ENCODE peak calls at places on chromosomes 13 and 19, in six cellular contexts. H is adrenal gland, V is AG04450, C is thoracic aorta, D is right atrium auricular region, N is GM12864. X is an unnamed sample.

GRCh38 chr19:7857727-7858701 is 16.2 kb downstream of the PRR36 start:
- DNase-seq in H (no peak), N (no peak), D (no peak), V (no peak), C (no peak), X (no peak)

GRCh38 chr13:37869756-37870488 is at the start of gene TRPC4:
- DNase-seq in D (no peak), V (no peak), N (no peak), H (peak), C (no peak), X (peak)

GRCh38 chr13:47126432-47126831 is 229.6 kb upstream of the HTR2A start:
- DNase-seq in D (no peak), N (no peak), C (no peak), V (no peak), H (no peak), X (no peak)

GRCh38 chr13:76161143-76161542 is 525.0 kb downstream of the LMO7 start:
- DNase-seq in N (no peak), V (no peak), C (no peak), D (no peak), H (no peak), X (no peak)

GRCh38 chr19:8336072-8336569 is 6.9 kb downstream of the KANK3 start:
- DNase-seq in C (no peak), D (no peak), H (no peak), N (no peak), V (no peak), X (no peak)

GRCh38 chr13:100921139-100921538 is 246.5 kb upstream of the TMTC4 start:
- DNase-seq in H (no peak), D (no peak), V (peak), C (no peak), N (no peak), X (no peak)

GRCh38 chr19:2636897-2637683 is 65.4 kb downstream of the GNG7 start:
- DNase-seq in H (peak), C (no peak), D (no peak), V (no peak), N (no peak), X (peak)

GRCh38 chr19:31349160-31349881 is at the start of gene TSHZ3:
- DNase-seq in V (no peak), D (peak), H (peak), N (no peak), C (no peak), X (peak)

GRCh38 chr13:44818016-44818415 is 171.3 kb downstream of the NUFIP1 start:
- DNase-seq in H (no peak), C (no peak), N (no peak), D (no peak), V (no peak), X (no peak)

GRCh38 chr13:103291693-103292572 is 225.7 kb upstream of the SLC10A2 start:
- DNase-seq in C (no peak), N (no peak), D (no peak), H (no peak), V (no peak), X (no peak)

GRCh38 chr13:113080361-113080831 is 25.2 kb upstream of the F7 start:
- DNase-seq in C (no peak), N (no peak), H (no peak), V (no peak), D (no peak), X (no peak)

GRCh38 chr19:46604781-46605355 is 3.7 kb downstream of the CALM3 start:
- DNase-seq in D (peak), C (no peak), H (peak), V (no peak), N (no peak), X (no peak)

GRCh38 chr13:41547253-41548000 is 90.1 kb downstream of the RGCC start:
- DNase-seq in N (no peak), D (peak), C (no peak), H (no peak), V (no peak), X (no peak)

GRCh38 chr13:23443878-23444277 is 10.4 kb upstream of the SACS start:
- DNase-seq in D (no peak), H (no peak), V (no peak), N (no peak), C (no peak), X (no peak)

GRCh38 chr19:55912916-55913315 is 19.2 kb downstream of the NLRP13 start:
- DNase-seq in D (no peak), V (no peak), N (no peak), C (no peak), H (no peak), X (peak)

GRCh38 chr13:112953591-112954487 is 15.2 kb upstream of the MCF2L start:
- DNase-seq in C (no peak), V (no peak), D (no peak), H (no peak), N (no peak), X (no peak)

GRCh38 chr13:20969182-20969581 is 66.6 kb upstream of the XPO4 start:
- DNase-seq in V (no peak), C (no peak), H (no peak), N (no peak), D (no peak), X (no peak)

GRCh38 chr19:13881692-13882418 is 4.9 kb downstream of the NANOS3 start:
- DNase-seq in D (no peak), N (no peak), C (no peak), H (no peak), V (no peak), X (no peak)

GRCh38 chr13:48265217-48265815 is 32.3 kb downstream of the ITM2B start:
- DNase-seq in N (peak), H (no peak), C (no peak), V (no peak), D (no peak), X (no peak)

GRCh38 chr19:13211426-13212308 is 61.5 kb downstream of the IER2 start:
- DNase-seq in H (no peak), C (no peak), V (no peak), D (no peak), N (no peak), X (no peak)

GRCh38 chr19:46351241-46352041 is 4.6 kb downstream of the PPP5C start:
- DNase-seq in N (no peak), D (peak), C (peak), H (peak), V (no peak), X (peak)

GRCh38 chr13:103883152-103883551 is 816.9 kb upstream of the SLC10A2 start:
- DNase-seq in C (peak), D (peak), H (peak), N (no peak), V (peak), X (peak)

GRCh38 chr13:20636079-20636478 is 67.4 kb upstream of the IL17D start:
- DNase-seq in C (no peak), N (no peak), V (no peak), H (no peak), D (no peak), X (no peak)

GRCh38 chr13:78201411-78201810 is 282.8 kb upstream of the EDNRB start:
- DNase-seq in V (no peak), H (no peak), C (no peak), D (no peak), N (peak), X (no peak)

GRCh38 chr19:21269813-21270212 is 59.4 kb downstream of the ZNF708 start:
- DNase-seq in D (no peak), N (no peak), C (no peak), V (no peak), H (no peak), X (no peak)

GRCh38 chr19:11380653-11381534 is 3.2 kb downstream of the EPOR start:
- DNase-seq in H (peak), D (peak), C (peak), N (peak), V (peak), X (peak)

GRCh38 chr19:45182758-45183157 is 4.2 kb downstream of the BLOC1S3 start:
- DNase-seq in N (no peak), H (no peak), C (no peak), V (no peak), D (no peak), X (no peak)

GRCh38 chr13:43364210-43365041 is 341.0 kb downstream of the DNAJC15 start:
- DNase-seq in N (no peak), C (no peak), H (peak), D (no peak), V (peak), X (no peak)

GRCh38 chr19:31705656-31706055 is 356.4 kb upstream of the TSHZ3 start:
- DNase-seq in D (no peak), H (no peak), V (no peak), N (no peak), C (no peak), X (peak)

GRCh38 chr19:35777411-35777841 is 2.1 kb downstream of the ARHGAP33 start:
- DNase-seq in N (no peak), V (no peak), H (no peak), D (no peak), C (no peak), X (no peak)

GRCh38 chr19:7381073-7381390 is 32.3 kb downstream of the ARHGEF18 start:
- DNase-seq in D (no peak), V (no peak), N (no peak), C (no peak), H (no peak), X (no peak)

GRCh38 chr13:65926750-65927171 is 1303.4 kb downstream of the PCDH9 start:
- DNase-seq in C (no peak), N (no peak), V (no peak), D (no peak), H (no peak), X (no peak)

GRCh38 chr13:75402787-75403186 is 79.2 kb downstream of the TBC1D4 start:
- DNase-seq in C (no peak), V (no peak), H (no peak), N (no peak), D (no peak), X (no peak)

GRCh38 chr13:42333613-42334328 is 61.8 kb downstream of the AKAP11 start:
- DNase-seq in D (no peak), C (no peak), V (no peak), N (peak), H (no peak), X (no peak)

GRCh38 chr13:52128714-52129700 is at the start of gene NEK5:
- DNase-seq in C (no peak), V (no peak), N (no peak), H (peak), D (no peak), X (peak)

GRCh38 chr13:100100115-100100879 is 11.4 kb downstream of the PCCA start:
- DNase-seq in C (no peak), N (no peak), D (no peak), V (peak), H (peak), X (no peak)

GRCh38 chr19:41265376-41266153 is 1.4 kb downstream of the HNRNPUL1 start:
- DNase-seq in V (no peak), H (peak), C (no peak), N (no peak), D (no peak), X (no peak)

GRCh38 chr19:34313188-34313587 is 51.8 kb upstream of the GPI start:
- DNase-seq in H (no peak), D (no peak), C (no peak), V (no peak), N (no peak), X (no peak)

GRCh38 chr13:98142427-98143156 is at the start of gene FARP1:
- DNase-seq in D (no peak), N (no peak), V (no peak), C (no peak), H (peak), X (peak)

GRCh38 chr13:98144501-98145350 is 1.8 kb downstream of the FARP1 start:
- DNase-seq in N (no peak), C (no peak), V (peak), H (peak), D (no peak), X (no peak)

GRCh38 chr13:98143601-98144500 is 957 bp downstream of the FARP1 start:
- DNase-seq in H (peak), V (no peak), D (no peak), C (no peak), N (no peak), X (no peak)

GRCh38 chr13:98141938-98142426 is 912 bp upstream of the FARP1 start:
- DNase-seq in D (no peak), C (no peak), N (no peak), H (peak), V (no peak), X (no peak)

GRCh38 chr13:98143157-98143553 is 261 bp downstream of the FARP1 start:
- DNase-seq in V (no peak), H (no peak), C (no peak), N (no peak), D (no peak), X (no peak)
- TF ChIP-seq CTCF in V (no peak), H (no peak), C (no peak), N (no peak), D (no peak), X (no peak)

GRCh38 chr13:98397221-98397620 is 179.7 kb downstream of the STK24 start:
- DNase-seq in N (no peak), H (no peak), V (no peak), D (no peak), C (no peak), X (no peak)
- TF ChIP-seq CTCF in N (no peak), H (no peak), V (peak), D (no peak), C (no peak), X (peak)

DNA sequence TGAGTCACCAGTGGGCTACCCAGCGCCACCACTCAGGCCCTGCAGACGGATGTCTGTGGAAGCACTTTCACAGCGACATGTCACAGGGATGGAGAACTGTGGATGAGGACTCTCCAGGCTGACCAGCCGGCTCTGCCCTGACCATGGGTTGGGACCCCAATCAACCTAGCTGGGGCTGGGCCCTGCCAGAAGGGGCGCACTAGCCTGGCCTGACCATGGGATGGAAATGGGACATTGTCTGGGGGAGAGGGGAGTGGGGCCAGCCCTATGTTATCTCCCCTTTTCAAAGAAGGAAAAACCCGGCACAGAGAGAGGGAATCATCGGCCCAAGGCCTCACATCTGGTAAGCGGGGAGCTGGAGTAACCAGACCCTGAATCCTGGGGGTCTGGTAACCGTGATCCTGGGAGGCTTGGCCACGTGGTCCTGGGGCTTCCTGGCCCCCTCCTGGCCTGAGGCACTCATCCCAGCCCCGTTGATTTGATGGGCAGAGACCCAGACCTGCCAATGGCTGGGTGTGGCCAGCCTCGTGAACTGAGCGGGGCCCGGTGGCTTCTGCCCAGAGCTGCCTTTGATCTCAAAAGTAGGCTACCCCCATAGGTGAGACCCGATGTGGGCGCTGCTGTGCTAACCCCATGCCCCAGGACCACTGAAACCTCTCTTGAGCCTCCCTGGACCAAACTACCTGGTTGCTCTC is 11.2 kb upstream of the SLC7A10 start:
- DNase-seq in D (no peak), V (no peak), C (no peak), N (no peak), H (no peak), X (no peak)
- TF ChIP-seq CTCF in D (no peak), V (no peak), C (no peak), N (no peak), H (no peak), X (no peak)

DNA sequence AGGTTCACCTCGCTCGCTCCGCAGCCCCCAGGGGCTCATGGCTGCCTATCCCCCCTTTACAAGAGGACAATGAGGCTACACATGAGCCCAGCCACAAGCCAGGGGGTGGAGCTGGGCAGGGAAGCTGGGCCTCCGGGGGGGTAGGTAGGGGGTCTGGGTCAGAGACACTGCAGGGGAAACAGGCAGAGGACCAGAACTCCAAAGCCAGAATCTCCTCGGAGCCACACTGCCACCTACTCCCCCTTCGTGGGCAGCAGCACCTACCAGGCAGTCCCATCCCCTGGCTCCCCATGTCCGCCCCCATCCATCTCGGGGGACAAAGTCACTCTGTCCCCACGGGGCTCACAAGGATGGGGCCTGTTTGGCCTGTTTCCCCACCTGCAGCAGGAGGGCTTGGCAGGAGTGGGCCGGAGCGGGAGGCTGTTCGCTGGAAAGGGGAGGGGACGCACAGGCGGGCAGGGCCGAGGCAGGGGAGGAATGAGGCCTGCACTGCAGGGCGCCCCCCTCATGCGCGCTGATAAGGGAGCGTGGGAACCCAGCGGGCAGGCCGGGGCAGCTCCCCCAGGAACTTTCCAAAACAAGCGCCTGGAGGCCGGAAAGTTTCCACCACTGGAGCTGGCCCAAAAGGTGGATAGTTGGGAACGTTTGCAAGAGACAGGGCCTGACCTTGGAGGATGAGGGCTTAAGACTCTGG is 545 bp upstream of the ISYNA1 start:
- DNase-seq in V (no peak), H (peak), N (no peak), D (no peak), C (no peak), X (no peak)
- TF ChIP-seq CTCF in V (no peak), H (no peak), N (no peak), D (no peak), C (no peak), X (no peak)

GRCh38 chr13:30934803-30935202 is 2.3 kb downstream of the TEX26 start:
- DNase-seq in H (no peak), D (no peak), C (no peak), V (no peak), N (no peak), X (no peak)

GRCh38 chr13:30934381-30934780 is 1.9 kb downstream of the TEX26 start:
- DNase-seq in C (no peak), N (no peak), H (no peak), D (no peak), V (no peak), X (no peak)

GRCh38 chr13:30928971-30929370 is 3.5 kb upstream of the TEX26 start:
- DNase-seq in D (no peak), C (no peak), V (no peak), N (no peak), H (no peak), X (no peak)

GRCh38 chr13:30933334-30933681 is 852 bp downstream of the TEX26 start:
- DNase-seq in N (no peak), H (no peak), D (no peak), V (no peak), C (no peak), X (no peak)

GRCh38 chr13:30932481-30933333 is at the start of gene TEX26:
- DNase-seq in H (no peak), C (no peak), N (no peak), D (no peak), V (no peak), X (no peak)
- TF ChIP-seq CTCF in H (no peak), C (peak), N (no peak), D (no peak), V (peak), X (no peak)